ENCODE peak calls at places on chromosome 14, in seven cellular contexts. P is spleen; G is activated CD8-positive, alpha-beta memory T cell treated with anti-CD3 and anti-CD28 coated beads for 24 hours; A is lung microvascular endothelial cell; Q is adipocyte; N is Caco-2; H is AG20443. I is an unnamed sample.

GRCh38 chr14:84961637-84962036 is 568.3 kb upstream of the FLRT2 start:
- DNase-seq in P (no peak), G (no peak), A (no peak), Q (no peak), N (no peak), H (peak), I (no peak)

GRCh38 chr14:73245401-73246325 is 8.4 kb downstream of the PAPLN start:
- DNase-seq in P (peak), G (peak), A (peak), Q (peak), N (no peak), H (peak), I (peak)

GRCh38 chr14:93410893-93411292 is 19.8 kb upstream of the UNC79 start:
- DNase-seq in P (no peak), G (no peak), A (no peak), Q (no peak), N (no peak), H (no peak), I (no peak)

GRCh38 chr14:71331393-71331792 is 424.1 kb downstream of the PCNX1 start:
- DNase-seq in P (no peak), G (no peak), A (peak), Q (no peak), N (no peak), H (no peak), I (no peak)

GRCh38 chr14:47785041-47785440 is 109.6 kb upstream of the MDGA2 start:
- DNase-seq in P (no peak), G (no peak), A (no peak), Q (no peak), N (no peak), H (no peak), I (no peak)

GRCh38 chr14:90281766-90282165 is 25.4 kb downstream of the PSMC1 start:
- DNase-seq in P (no peak), G (no peak), A (no peak), Q (no peak), N (no peak), H (no peak), I (no peak)

GRCh38 chr14:60331201-60332045 is 82.4 kb downstream of the PPM1A start:
- DNase-seq in P (peak), G (peak), A (peak), Q (peak), N (peak), H (peak), I (peak)

GRCh38 chr14:46490150-46490769 is 161.3 kb downstream of the RPL10L start:
- DNase-seq in P (no peak), G (no peak), A (peak), Q (no peak), N (peak), H (no peak), I (no peak)

GRCh38 chr14:105287249-105288102 is 13.3 kb downstream of the BRF1 start:
- DNase-seq in P (no peak), G (no peak), A (no peak), Q (no peak), N (no peak), H (no peak), I (no peak)

GRCh38 chr14:67420102-67420739 is 8.3 kb upstream of the PLEK2 start:
- DNase-seq in P (no peak), G (no peak), A (no peak), Q (no peak), N (peak), H (no peak), I (peak)

GRCh38 chr14:89138846-89139245 is 278.2 kb downstream of the FOXN3 start:
- DNase-seq in P (no peak), G (no peak), A (no peak), Q (no peak), N (no peak), H (no peak), I (no peak)

GRCh38 chr14:74491952-74492351 is 1.2 kb downstream of the NPC2 start:
- DNase-seq in P (no peak), G (no peak), A (peak), Q (peak), N (peak), H (peak), I (no peak)

GRCh38 chr14:70885343-70886014 is 21.8 kb upstream of the PCNX1 start:
- DNase-seq in P (no peak), G (no peak), A (no peak), Q (no peak), N (no peak), H (no peak), I (no peak)

GRCh38 chr14:74826574-74826973 is 49.4 kb downstream of the PROX2 start:
- DNase-seq in P (no peak), G (no peak), A (no peak), Q (no peak), N (no peak), H (no peak), I (no peak)

GRCh38 chr14:64680013-64680674 is 24.1 kb upstream of the PLEKHG3 start:
- DNase-seq in P (peak), G (no peak), A (no peak), Q (peak), N (peak), H (peak), I (peak)

GRCh38 chr14:98858158-98858557 is 413.8 kb downstream of the BCL11B start:
- DNase-seq in P (no peak), G (no peak), A (no peak), Q (no peak), N (no peak), H (no peak), I (no peak)

GRCh38 chr14:104678901-104679705 is 10.3 kb upstream of the INF2 start:
- DNase-seq in P (peak), G (no peak), A (no peak), Q (no peak), N (no peak), H (no peak), I (no peak)

GRCh38 chr14:100827140-100827517 is 1.2 kb downstream of the MEG3 start:
- DNase-seq in P (no peak), G (no peak), A (peak), Q (peak), N (no peak), H (peak), I (no peak)

GRCh38 chr14:105299654-105300541 is 903 bp downstream of the BRF1 start:
- DNase-seq in P (no peak), G (no peak), A (peak), Q (no peak), N (peak), H (peak), I (peak)

GRCh38 chr14:29536886-29537511 is 390.6 kb downstream of the PRKD1 start:
- DNase-seq in P (no peak), G (no peak), A (peak), Q (peak), N (no peak), H (peak), I (no peak)

GRCh38 chr14:103296007-103296406 is 38.0 kb upstream of the EIF5 start:
- DNase-seq in P (no peak), G (no peak), A (peak), Q (peak), N (no peak), H (peak), I (peak)

GRCh38 chr14:26427059-26427458 is 170.8 kb downstream of the NOVA1 start:
- DNase-seq in P (no peak), G (no peak), A (no peak), Q (peak), N (no peak), H (peak), I (no peak)

GRCh38 chr14:55711171-55711811 is 131.3 kb downstream of the KTN1 start:
- DNase-seq in P (no peak), G (no peak), A (no peak), Q (no peak), N (no peak), H (no peak), I (no peak)

GRCh38 chr14:79395061-79395460 is 816.2 kb downstream of the DIO2 start:
- DNase-seq in P (no peak), G (no peak), A (no peak), Q (peak), N (no peak), H (peak), I (no peak)

GRCh38 chr14:51396222-51396815 is 156.3 kb downstream of the TMX1 start:
- DNase-seq in P (no peak), G (no peak), A (peak), Q (peak), N (no peak), H (peak), I (no peak)

I was measured in posterior vena cava.